ENCODE peak calls at places on chromosomes 4 and X, in five cellular contexts. Q, Y, H, U and J are unnamed samples.

GRCh38 chrX:130799393-130799792 is 103.6 kb downstream of the ENOX2 start:
- DNase-seq in U (no peak), Q (no peak), Y (no peak), H (no peak), J (no peak)

GRCh38 chrX:16222123-16222522 is 54.8 kb downstream of the MAGEB17 start:
- DNase-seq in U (no peak), H (no peak), Y (no peak), Q (no peak), J (no peak)

GRCh38 chr4:152352645-152353116 is 183.2 kb downstream of the FBXW7 start:
- DNase-seq in Q (peak), Y (no peak), H (peak), U (no peak), J (no peak)

GRCh38 chr4:57153207-57153606 is 43.0 kb upstream of the IGFBP7 start:
- DNase-seq in H (no peak), Q (no peak), Y (no peak), U (no peak), J (no peak)

GRCh38 chr4:97624204-97624603 is 519.1 kb downstream of the STPG2 start:
- DNase-seq in H (no peak), Q (no peak), U (no peak), Y (no peak), J (no peak)

GRCh38 chr4:103904126-103904525 is 184.3 kb upstream of the TACR3 start:
- DNase-seq in U (no peak), Q (no peak), H (no peak), Y (no peak), J (no peak)

GRCh38 chr4:70269674-70270073 is 27.3 kb downstream of the CSN3 start:
- DNase-seq in Q (no peak), H (no peak), Y (no peak), U (no peak), J (no peak)

GRCh38 chrX:40100141-40100536 is 2.4 kb upstream of the BCOR start:
- DNase-seq in Q (no peak), Y (peak), H (no peak), U (no peak), J (no peak)

GRCh38 chr4:137707626-137708025 is 175.3 kb upstream of the PCDH18 start:
- DNase-seq in U (no peak), Y (no peak), H (no peak), Q (peak), J (no peak)

GRCh38 chrX:13153796-13154195 is 109.4 kb upstream of the FAM9C start:
- DNase-seq in H (no peak), U (no peak), Q (peak), Y (no peak), J (no peak)

GRCh38 chr4:1202526-1203378 is 30.4 kb upstream of the SPON2 start:
- DNase-seq in Y (no peak), H (no peak), Q (no peak), U (no peak), J (no peak)

GRCh38 chr4:39020130-39020529 is 12.1 kb downstream of the TMEM156 start:
- DNase-seq in H (no peak), Y (no peak), U (no peak), Q (no peak), J (no peak)

GRCh38 chr4:4852591-4853362 is 6.7 kb upstream of the MSX1 start:
- DNase-seq in H (no peak), Q (no peak), Y (no peak), U (no peak), J (no peak)

GRCh38 chr4:99968330-99968729 is 18.3 kb upstream of the H2AZ1 start:
- DNase-seq in Q (no peak), Y (no peak), U (no peak), H (no peak), J (no peak)

GRCh38 chr4:20440170-20440569 is 188.5 kb downstream of the SLIT2 start:
- DNase-seq in Q (no peak), U (no peak), H (no peak), Y (no peak), J (no peak)

GRCh38 chrX:154317391-154318000 is 21.9 kb downstream of the TKTL1 start:
- DNase-seq in U (no peak), H (no peak), Y (peak), Q (no peak), J (no peak)

GRCh38 chr4:122930877-122931276 is 8.5 kb upstream of the NUDT6 start:
- DNase-seq in Y (no peak), H (no peak), Q (peak), U (no peak), J (no peak)

GRCh38 chr4:122826596-122827257 is at the start of gene FGF2:
- DNase-seq in Q (peak), H (peak), Y (peak), U (no peak), J (peak)

GRCh38 chr4:109302366-109303140 is at the start of gene COL25A1:
- DNase-seq in Y (no peak), Q (no peak), U (no peak), H (peak), J (peak)

GRCh38 chr4:20255823-20256222 is 4.1 kb downstream of the SLIT2 start:
- DNase-seq in Q (no peak), H (no peak), U (no peak), Y (no peak), J (no peak)

GRCh38 chr4:53558061-53558801 is 33.1 kb downstream of the LNX1 start:
- DNase-seq in Q (no peak), U (no peak), Y (no peak), H (no peak), J (no peak)